ENCODE peak calls at places on chromosomes 6 and 20, in seven cellular contexts. Z is SK-N-SH, I is HCT116, P is K562, Y is HepG2, W is GM12878, A is H1. D is an unnamed sample.

GRCh38 chr6:132933085-132933484 is 118.7 kb downstream of the RPS12 start:
- DNase-seq in Z (no peak), I (no peak), P (no peak), Y (no peak), W (no peak), A (no peak), D (no peak)

GRCh38 chr6:116840091-116840490 is 11.2 kb upstream of the GPRC6A start:
- DNase-seq in Z (no peak), I (no peak), P (peak), Y (no peak), W (no peak), A (no peak), D (no peak)

GRCh38 chr6:132715204-132715603 is 1.3 kb upstream of the VNN1 start:
- DNase-seq in Z (peak), I (peak), P (peak), Y (peak), W (no peak), A (peak), D (peak)

GRCh38 chr6:127532991-127533390 is 13.9 kb upstream of the MTCL3 start:
- DNase-seq in Z (no peak), I (no peak), P (no peak), Y (no peak), W (no peak), A (no peak), D (no peak)

GRCh38 chr20:8205996-8206395 is 73.9 kb downstream of the PLCB1 start:
- DNase-seq in Z (no peak), I (no peak), P (no peak), Y (peak), W (no peak), A (no peak), D (no peak)

GRCh38 chr6:17361013-17361412 is 32.4 kb upstream of the CAP2 start:
- DNase-seq in Z (no peak), I (no peak), P (no peak), Y (no peak), W (no peak), A (no peak), D (no peak)

GRCh38 chr20:19737025-19737424 is 21.0 kb upstream of the RIN2 start:
- DNase-seq in Z (no peak), I (no peak), P (no peak), Y (peak), W (peak), A (no peak), D (no peak)

GRCh38 chr6:1739220-1739619 is 129.5 kb downstream of the FOXC1 start:
- DNase-seq in Z (no peak), I (no peak), P (no peak), Y (no peak), W (no peak), A (no peak), D (no peak)

GRCh38 chr6:111845441-111845871 is 27.8 kb downstream of the FYN start:
- DNase-seq in Z (no peak), I (no peak), P (peak), Y (peak), W (no peak), A (no peak), D (no peak)

GRCh38 chr6:42452171-42453026 is 673 bp upstream of the TRERF1 start:
- DNase-seq in Z (peak), I (peak), P (peak), Y (no peak), W (no peak), A (peak), D (no peak)
- TF ChIP-seq YY1 in Z (no peak), I (no peak), P (no peak), Y (no peak), W (no peak), A (no peak), D (no peak)

DNA sequence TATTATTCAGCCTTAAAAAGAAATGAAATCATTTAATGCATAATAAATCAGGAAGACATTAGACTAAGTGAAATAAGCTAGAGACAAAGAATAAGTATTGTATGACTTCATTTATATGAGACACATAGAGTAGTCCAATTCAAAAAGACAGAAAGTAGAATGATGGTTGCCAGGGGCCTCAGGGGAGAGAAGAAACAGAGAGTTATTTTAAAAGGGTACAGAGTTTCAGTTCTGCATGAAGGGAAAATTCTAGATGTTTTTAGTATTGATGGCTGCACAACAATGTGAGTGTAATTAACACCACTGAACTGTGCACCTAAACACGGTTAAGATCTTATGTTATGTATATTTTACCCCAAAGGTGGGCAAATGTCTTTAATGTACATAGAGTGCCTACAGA is 1407.9 kb upstream of the MAP3K7 start:
- DNase-seq in Z (no peak), I (no peak), P (no peak), Y (no peak), W (no peak), A (no peak), D (no peak)
- H3K4me3 ChIP-seq in Z (no peak), I (no peak), P (no peak), Y (no peak), W (no peak), A (no peak), D (no peak)

GRCh38 chr20:10673176-10673830 is 496 bp downstream of the JAG1 start:
- DNase-seq in Z (peak), I (no peak), P (peak), Y (no peak), W (no peak), A (peak), D (peak)
- TF ChIP-seq YY1 in Z (no peak), I (no peak), P (no peak), Y (peak), W (no peak), A (no peak), D (no peak)

GRCh38 chr20:21514553-21515251 is 838 bp upstream of the NKX2-2 start:
- DNase-seq in Z (peak), I (no peak), P (no peak), Y (no peak), W (no peak), A (peak), D (no peak)

GRCh38 chr20:21516180-21516567 is 2.3 kb upstream of the NKX2-2 start:
- DNase-seq in Z (no peak), I (no peak), P (no peak), Y (no peak), W (no peak), A (no peak), D (no peak)

GRCh38 chr20:21516861-21517565 is 3.1 kb upstream of the NKX2-2 start:
- DNase-seq in Z (peak), I (no peak), P (no peak), Y (no peak), W (no peak), A (peak), D (no peak)

GRCh38 chr20:21513881-21514540 is at the start of gene NKX2-2:
- DNase-seq in Z (peak), I (no peak), P (no peak), Y (no peak), W (no peak), A (peak), D (no peak)

GRCh38 chr20:21515300-21516179 is 1.7 kb upstream of the NKX2-2 start:
- DNase-seq in Z (peak), I (no peak), P (no peak), Y (no peak), W (no peak), A (peak), D (no peak)
- H3K4me3 ChIP-seq in Z (no peak), I (no peak), P (no peak), Y (no peak), W (no peak), A (peak), D (peak)

GRCh38 chr6:125197795-125198269 is 44.3 kb downstream of the TPD52L1 start:
- DNase-seq in Z (no peak), I (peak), P (no peak), Y (no peak), W (no peak), A (no peak), D (no peak)
- TF ChIP-seq YY1 in Z (no peak), I (no peak), P (no peak), Y (no peak), W (no peak), A (no peak), D (no peak)

GRCh38 chr6:101926149-101926925 is 532.8 kb downstream of the GRIK2 start:
- DNase-seq in Z (no peak), I (no peak), P (no peak), Y (no peak), W (no peak), A (no peak), D (no peak)

GRCh38 chr6:101935732-101936131 is 542.2 kb downstream of the GRIK2 start:
- DNase-seq in Z (no peak), I (no peak), P (no peak), Y (no peak), W (no peak), A (no peak), D (no peak)

GRCh38 chr6:101932704-101933103 is 539.2 kb downstream of the GRIK2 start:
- DNase-seq in Z (no peak), I (no peak), P (no peak), Y (no peak), W (no peak), A (no peak), D (no peak)

DNA sequence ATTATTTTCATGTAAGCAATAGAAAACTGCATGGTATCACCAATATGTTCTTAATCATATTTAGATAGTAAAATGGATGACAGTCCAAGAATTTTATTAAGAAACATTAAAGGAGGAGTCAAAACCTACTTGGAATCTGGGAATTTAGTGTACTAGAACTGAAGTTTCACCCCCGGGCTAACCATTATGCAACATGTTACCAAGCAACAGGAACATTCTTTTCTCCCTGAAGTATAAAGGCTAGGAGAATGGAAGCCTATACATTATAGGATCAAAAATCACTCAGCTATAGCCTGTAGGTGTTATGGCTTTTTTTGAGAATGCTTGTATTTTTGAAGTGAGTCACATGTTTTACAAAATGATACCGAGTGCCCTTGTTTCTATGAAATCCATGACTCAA is 538.3 kb downstream of the GRIK2 start:
- DNase-seq in Z (no peak), I (no peak), P (no peak), Y (no peak), W (no peak), A (no peak), D (no peak)
- H3K4me3 ChIP-seq in Z (no peak), I (no peak), P (no peak), Y (no peak), W (no peak), A (no peak), D (no peak)

D was measured in NT2/D1.